ENCODE peak calls at places on chromosomes 16 and 17, in six cellular contexts. Q is IMR-90, V is neuronal stem cell, H is H1, N is trophoblast cell, K is mesenchymal stem cell. M is an unnamed sample.

GRCh38 chr17:71975331-71975801 is 145.5 kb upstream of the SOX9 start:
- DNase-seq in Q (peak), V (no peak), H (no peak), N (no peak), K (no peak), M (peak)

GRCh38 chr17:74994440-74994839 is 7.0 kb downstream of the CDR2L start:
- DNase-seq in Q (peak), V (no peak), H (no peak), N (no peak), K (peak), M (no peak)

GRCh38 chr17:56918916-56919315 is 5.1 kb upstream of the TRIM25 start:
- DNase-seq in Q (no peak), V (no peak), H (no peak), N (peak), K (peak), M (no peak)

GRCh38 chr17:1965556-1966273 is 59.4 kb downstream of the RTN4RL1 start:
- DNase-seq in Q (no peak), V (no peak), H (no peak), N (peak), K (no peak), M (no peak)

GRCh38 chr17:6666557-6666956 is 15.0 kb downstream of the C17orf100 start:
- DNase-seq in Q (no peak), V (no peak), H (no peak), N (no peak), K (no peak), M (peak)

GRCh38 chr16:87135631-87136030 is 181.6 kb downstream of the C16orf95 start:
- DNase-seq in Q (no peak), V (no peak), H (no peak), N (no peak), K (no peak), M (no peak)

GRCh38 chr16:48444574-48444973 is 59.4 kb upstream of the SIAH1 start:
- DNase-seq in Q (peak), V (no peak), H (no peak), N (peak), K (peak), M (no peak)

GRCh38 chr17:27352481-27353460 is 58.9 kb downstream of the WSB1 start:
- DNase-seq in Q (peak), V (no peak), H (no peak), N (peak), K (no peak), M (no peak)

GRCh38 chr16:57694556-57695377 is at the start of gene DRC7:
- DNase-seq in Q (peak), V (peak), H (peak), N (no peak), K (peak), M (peak)

GRCh38 chr17:42512733-42513251 is 23.2 kb upstream of the NAGLU start:
- DNase-seq in Q (peak), V (no peak), H (no peak), N (peak), K (no peak), M (no peak)

GRCh38 chr17:50541916-50542688 is 4.9 kb upstream of the SPATA20 start:
- DNase-seq in Q (peak), V (peak), H (peak), N (peak), K (peak), M (peak)

GRCh38 chr16:65122974-65123845 is 1.3 kb upstream of the CDH11 start:
- DNase-seq in Q (peak), V (peak), H (no peak), N (no peak), K (peak), M (peak)

GRCh38 chr17:79544142-79544914 is 66.5 kb downstream of the RBFOX3 start:
- DNase-seq in Q (no peak), V (no peak), H (no peak), N (no peak), K (no peak), M (no peak)

GRCh38 chr16:50677351-50677750 is 3.8 kb downstream of the SNX20 start:
- DNase-seq in Q (no peak), V (no peak), H (peak), N (no peak), K (no peak), M (peak)

GRCh38 chr16:2078691-2079090 is 30.9 kb downstream of the TSC2 start:
- DNase-seq in Q (no peak), V (no peak), H (no peak), N (no peak), K (no peak), M (no peak)

GRCh38 chr17:83182620-83183063 is 103.2 kb downstream of the METRNL start:
- DNase-seq in Q (no peak), V (no peak), H (no peak), N (no peak), K (no peak), M (peak)

GRCh38 chr17:16215965-16216316 is 607 bp upstream of the NCOR1 start:
- DNase-seq in Q (no peak), V (no peak), H (no peak), N (peak), K (no peak), M (peak)

GRCh38 chr17:10398352-10398751 is 23.4 kb downstream of the MYH8 start:
- DNase-seq in Q (no peak), V (no peak), H (peak), N (no peak), K (no peak), M (peak)

DNA sequence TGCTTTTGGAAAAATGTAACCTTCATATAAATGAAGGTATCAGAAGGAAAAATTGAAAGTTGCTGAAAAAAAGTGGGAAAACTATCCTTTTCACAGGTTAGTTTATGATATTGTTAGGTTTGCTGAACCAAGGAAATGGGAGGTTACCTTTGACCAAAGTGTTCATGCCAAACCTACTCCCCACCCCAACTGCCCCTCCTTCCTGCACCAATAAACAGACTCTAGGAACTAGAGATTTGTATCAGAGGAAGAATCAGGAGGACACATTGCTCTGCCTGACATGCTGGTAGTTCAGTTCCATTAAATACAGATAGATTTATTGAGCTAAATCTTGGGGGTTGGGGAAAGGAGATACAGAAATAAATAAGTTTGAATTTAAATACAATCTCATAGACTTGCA is 18.2 kb downstream of the MYH8 start:
- DNase-seq in Q (no peak), V (no peak), H (no peak), N (no peak), K (no peak), M (no peak)
- H4K91ac ChIP-seq in Q (no peak), V (no peak), H (no peak), N (no peak), K (no peak), M (no peak)

GRCh38 chr17:77419095-77419494 is 278.3 kb downstream of the SEC14L1 start:
- DNase-seq in Q (no peak), V (no peak), H (no peak), N (no peak), K (no peak), M (no peak)
- H4K91ac ChIP-seq in Q (no peak), V (no peak), H (peak), N (no peak), K (peak), M (no peak)

DNA sequence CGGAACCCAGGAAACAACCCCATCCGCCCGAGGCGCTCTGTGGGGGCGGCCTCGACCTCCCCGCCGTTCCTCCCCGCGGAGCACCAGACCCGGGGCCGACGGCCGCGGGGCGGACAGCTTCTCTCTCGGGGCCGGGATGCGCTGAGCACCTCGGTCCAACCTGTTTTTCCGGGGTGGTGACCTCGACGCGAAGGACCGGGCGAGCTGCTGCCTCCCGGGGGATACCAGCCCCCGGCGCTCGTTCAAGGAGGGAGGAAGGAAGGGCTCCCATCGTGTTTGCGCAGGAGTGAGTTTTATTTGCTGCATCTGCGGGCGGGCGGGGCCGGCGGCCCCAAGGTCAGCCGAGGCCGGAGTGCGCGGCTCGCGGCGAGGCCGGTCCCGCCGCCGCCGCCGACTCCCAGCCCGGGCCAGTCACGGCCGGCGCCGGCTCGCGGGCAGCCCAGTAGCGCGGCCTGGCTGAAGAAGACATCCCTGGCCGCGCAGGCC is 460 bp downstream of the DNAJA2 start:
- DNase-seq in Q (no peak), V (peak), H (peak), N (peak), K (peak), M (peak)
- H4K91ac ChIP-seq in Q (no peak), V (no peak), H (no peak), N (peak), K (peak), M (no peak)

DNA sequence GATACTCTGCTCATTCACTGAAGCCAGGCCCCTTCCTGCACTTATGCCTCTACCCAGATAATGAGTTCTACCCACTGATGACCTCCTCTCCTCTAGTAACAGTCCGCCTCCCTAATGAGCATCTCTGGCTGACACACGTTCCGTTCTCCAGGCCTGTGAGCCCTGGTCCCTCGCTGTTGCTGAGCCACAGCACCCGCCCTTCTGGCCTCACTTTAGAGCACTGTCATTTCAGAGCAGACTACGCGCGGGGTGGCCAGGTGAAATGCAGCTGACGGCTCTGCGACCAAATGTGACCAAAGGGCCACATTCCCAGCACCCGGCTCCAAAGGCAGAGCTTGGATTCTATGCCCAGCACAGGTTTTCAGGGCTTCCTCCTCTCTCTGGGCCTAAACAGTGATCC is 13.8 kb downstream of the PSMD3 start:
- DNase-seq in Q (no peak), V (no peak), H (no peak), N (no peak), K (no peak), M (no peak)
- H4K91ac ChIP-seq in Q (no peak), V (no peak), H (no peak), N (no peak), K (no peak), M (no peak)

GRCh38 chr16:56198755-56199114 is 7.4 kb downstream of the GNAO1 start:
- DNase-seq in Q (no peak), V (no peak), H (no peak), N (no peak), K (no peak), M (no peak)

GRCh38 chr16:56196381-56196780 is 5.1 kb downstream of the GNAO1 start:
- DNase-seq in Q (no peak), V (no peak), H (no peak), N (no peak), K (no peak), M (no peak)

GRCh38 chr16:56199164-56199563 is 7.9 kb downstream of the GNAO1 start:
- DNase-seq in Q (no peak), V (no peak), H (no peak), N (no peak), K (no peak), M (no peak)

GRCh38 chr16:56197227-56197992 is 6.1 kb downstream of the GNAO1 start:
- DNase-seq in Q (no peak), V (no peak), H (no peak), N (no peak), K (no peak), M (no peak)

DNA sequence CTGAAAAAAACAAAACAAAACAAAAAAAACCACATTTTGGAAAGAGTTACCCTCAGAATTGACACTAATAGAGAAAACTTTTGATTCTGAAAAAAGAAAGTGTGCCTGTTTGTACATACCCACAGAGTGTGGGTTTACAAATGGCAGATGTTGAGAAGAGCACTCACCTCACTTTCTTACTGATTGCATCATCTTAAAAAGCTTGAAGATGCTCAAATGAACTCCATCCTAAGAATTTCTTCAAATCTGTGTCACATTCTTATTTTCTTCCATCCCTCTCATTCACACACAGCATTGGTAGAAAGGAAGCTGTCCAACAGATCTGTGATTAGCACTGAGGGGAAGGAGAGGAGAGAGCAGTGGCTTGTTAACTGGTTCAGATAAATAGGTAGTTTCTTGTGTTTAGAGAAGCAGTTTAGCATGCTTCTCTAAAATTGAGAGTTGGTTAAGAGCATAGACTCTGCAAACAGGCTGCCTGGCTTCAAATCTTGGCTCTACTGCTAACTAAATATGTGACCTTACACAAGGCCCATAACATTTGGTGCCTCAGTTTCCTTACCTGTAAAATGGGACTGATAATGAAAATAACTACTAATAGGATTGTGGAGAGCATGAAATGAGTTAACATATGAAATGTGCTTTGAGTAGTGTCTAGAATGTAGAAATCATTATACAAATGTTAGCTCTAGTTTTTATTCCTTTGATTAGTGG is 6.9 kb downstream of the GNAO1 start:
- DNase-seq in Q (no peak), V (no peak), H (no peak), N (no peak), K (no peak), M (no peak)
- H4K91ac ChIP-seq in Q (no peak), V (no peak), H (no peak), N (no peak), K (no peak), M (no peak)

GRCh38 chr16:24286713-24287405 is 30.7 kb downstream of the CACNG3 start:
- DNase-seq in Q (no peak), V (no peak), H (no peak), N (peak), K (no peak), M (no peak)
- H4K91ac ChIP-seq in Q (no peak), V (no peak), H (no peak), N (no peak), K (no peak), M (no peak)

DNA sequence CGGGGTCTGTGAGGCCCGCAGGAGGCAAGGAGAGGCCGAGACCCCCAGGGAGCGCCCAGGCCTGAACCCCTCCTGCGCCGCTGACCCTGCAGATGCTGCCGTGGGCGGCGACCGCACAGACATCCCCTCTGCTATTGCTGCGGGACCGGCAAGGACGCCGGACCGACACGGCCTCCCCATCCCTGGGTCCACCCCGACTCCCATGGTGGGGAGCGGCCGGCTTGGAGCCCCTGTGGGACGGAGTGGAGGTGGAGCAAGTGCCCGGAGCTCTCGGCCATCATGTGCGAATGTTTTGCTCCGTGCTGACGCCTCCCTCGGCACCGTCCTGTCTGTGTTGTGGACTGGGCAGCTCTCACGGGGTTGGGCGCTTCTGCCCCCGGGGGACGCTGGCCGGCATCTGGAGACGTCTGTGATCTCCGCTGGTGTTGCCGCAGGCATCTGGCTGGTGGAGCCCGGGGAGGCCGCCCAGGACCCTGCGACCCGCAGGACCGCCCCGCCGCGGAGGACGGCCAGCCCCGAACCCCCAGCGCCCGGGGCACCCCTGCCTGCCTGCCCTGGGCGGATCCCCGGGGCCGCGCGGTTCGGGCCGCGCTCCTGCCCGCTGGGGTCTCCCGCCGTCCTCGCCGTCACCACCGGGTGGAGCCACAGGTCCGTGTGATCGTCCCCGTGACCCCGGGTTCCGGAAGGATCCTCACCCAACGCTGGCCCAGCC is 12.8 kb upstream of the GNG13 start:
- DNase-seq in Q (peak), V (peak), H (peak), N (no peak), K (peak), M (peak)
- H4K91ac ChIP-seq in Q (no peak), V (no peak), H (no peak), N (no peak), K (peak), M (no peak)

GRCh38 chr16:7651803-7652570 is 319.3 kb downstream of the RBFOX1 start:
- DNase-seq in Q (no peak), V (no peak), H (no peak), N (no peak), K (no peak), M (peak)
- H4K91ac ChIP-seq in Q (no peak), V (no peak), H (no peak), N (no peak), K (no peak), M (no peak)

DNA sequence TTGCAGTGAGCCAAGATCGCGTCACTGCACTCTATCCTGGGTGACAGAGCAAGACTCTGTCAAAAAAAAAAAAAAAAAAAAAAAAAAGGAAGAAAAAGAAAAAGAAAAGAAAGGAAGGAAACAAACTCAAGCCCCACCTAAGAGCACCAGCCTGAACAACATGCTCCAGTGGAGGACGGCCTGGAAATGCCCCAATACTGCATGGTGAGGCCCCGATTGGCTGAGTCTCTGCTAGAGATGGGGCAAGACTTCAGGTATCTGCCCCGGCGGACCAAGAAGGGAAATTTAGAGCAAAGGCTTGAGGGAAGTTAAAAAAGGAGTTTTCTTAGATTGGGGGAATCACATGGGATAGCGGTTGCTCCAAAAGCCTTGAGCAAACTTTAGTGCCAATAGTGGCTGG is 10.4 kb upstream of the ZNF652 start:
- DNase-seq in Q (no peak), V (no peak), H (no peak), N (no peak), K (no peak), M (no peak)
- H4K91ac ChIP-seq in Q (no peak), V (no peak), H (no peak), N (no peak), K (no peak), M (no peak)

M was measured in H9.